ENCODE peak calls at places on chromosomes 7 and 10, in eight cellular contexts. One of them, this sample, is unnamed.

GRCh38 chr10:124990671-124991625 is 49.0 kb downstream of the ZRANB1 start:
- DNase-seq in colonic mucosa: no peak
- DNase-seq in tibial artery: no peak
- DNase-seq in uterus: no peak
- DNase-seq in cardiac fibroblast: no peak
- DNase-seq in heart left ventricle: no peak
- DNase-seq in thoracic aorta: no peak
- DNase-seq in pancreas: no peak
- DNase-seq in this sample: no peak

GRCh38 chr10:58638406-58638805 is 125.7 kb downstream of the BICC1 start:
- DNase-seq in colonic mucosa: no peak
- DNase-seq in pancreas: no peak
- DNase-seq in cardiac fibroblast: peak
- DNase-seq in heart left ventricle: no peak
- DNase-seq in tibial artery: no peak
- DNase-seq in uterus: no peak
- DNase-seq in thoracic aorta: no peak
- DNase-seq in this sample: no peak

GRCh38 chr10:14571866-14572507 is 202.7 kb downstream of the FAM107B start:
- DNase-seq in cardiac fibroblast: peak
- DNase-seq in pancreas: peak
- DNase-seq in colonic mucosa: peak
- DNase-seq in tibial artery: peak
- DNase-seq in heart left ventricle: no peak
- DNase-seq in uterus: no peak
- DNase-seq in thoracic aorta: peak
- DNase-seq in this sample: peak

GRCh38 chr7:124667754-124668153 is 97.8 kb downstream of the GPR37 start:
- DNase-seq in cardiac fibroblast: no peak
- DNase-seq in uterus: no peak
- DNase-seq in colonic mucosa: no peak
- DNase-seq in heart left ventricle: no peak
- DNase-seq in tibial artery: no peak
- DNase-seq in pancreas: no peak
- DNase-seq in thoracic aorta: no peak
- DNase-seq in this sample: no peak

GRCh38 chr10:111344804-111345203 is 268.0 kb downstream of the ADRA2A start:
- DNase-seq in thoracic aorta: no peak
- DNase-seq in pancreas: no peak
- DNase-seq in uterus: no peak
- DNase-seq in colonic mucosa: no peak
- DNase-seq in heart left ventricle: no peak
- DNase-seq in cardiac fibroblast: peak
- DNase-seq in tibial artery: no peak
- DNase-seq in this sample: no peak

GRCh38 chr7:139682136-139683013 is 95.4 kb downstream of the HIPK2 start:
- DNase-seq in uterus: no peak
- DNase-seq in tibial artery: no peak
- DNase-seq in heart left ventricle: no peak
- DNase-seq in cardiac fibroblast: peak
- DNase-seq in colonic mucosa: no peak
- DNase-seq in pancreas: no peak
- DNase-seq in thoracic aorta: no peak
- DNase-seq in this sample: no peak

GRCh38 chr10:91541481-91541880 is 91.4 kb downstream of the PPP1R3C start:
- DNase-seq in pancreas: no peak
- DNase-seq in thoracic aorta: no peak
- DNase-seq in tibial artery: no peak
- DNase-seq in uterus: no peak
- DNase-seq in colonic mucosa: no peak
- DNase-seq in cardiac fibroblast: peak
- DNase-seq in heart left ventricle: no peak
- DNase-seq in this sample: no peak

GRCh38 chr7:12244129-12244528 is 33.0 kb downstream of the TMEM106B start:
- DNase-seq in uterus: no peak
- DNase-seq in pancreas: peak
- DNase-seq in colonic mucosa: peak
- DNase-seq in heart left ventricle: no peak
- DNase-seq in tibial artery: no peak
- DNase-seq in cardiac fibroblast: peak
- DNase-seq in thoracic aorta: no peak
- DNase-seq in this sample: peak

GRCh38 chr10:62637249-62638061 is 167.1 kb upstream of the ADO start:
- DNase-seq in uterus: no peak
- DNase-seq in colonic mucosa: no peak
- DNase-seq in tibial artery: no peak
- DNase-seq in pancreas: no peak
- DNase-seq in heart left ventricle: no peak
- DNase-seq in cardiac fibroblast: peak
- DNase-seq in thoracic aorta: no peak
- DNase-seq in this sample: no peak

GRCh38 chr10:28915989-28916588 is 238.8 kb downstream of the BAMBI start:
- DNase-seq in uterus: no peak
- DNase-seq in colonic mucosa: no peak
- DNase-seq in pancreas: no peak
- DNase-seq in heart left ventricle: no peak
- DNase-seq in thoracic aorta: no peak
- DNase-seq in tibial artery: no peak
- DNase-seq in cardiac fibroblast: no peak
- DNase-seq in this sample: no peak

GRCh38 chr7:137992738-137993394 is 9.0 kb downstream of the CREB3L2 start:
- DNase-seq in heart left ventricle: peak
- DNase-seq in thoracic aorta: no peak
- DNase-seq in colonic mucosa: no peak
- DNase-seq in cardiac fibroblast: peak
- DNase-seq in tibial artery: peak
- DNase-seq in uterus: peak
- DNase-seq in pancreas: no peak
- DNase-seq in this sample: peak

GRCh38 chr7:99184468-99185225 is 23.3 kb downstream of the KPNA7 start:
- DNase-seq in colonic mucosa: no peak
- DNase-seq in pancreas: no peak
- DNase-seq in uterus: no peak
- DNase-seq in thoracic aorta: no peak
- DNase-seq in tibial artery: no peak
- DNase-seq in cardiac fibroblast: no peak
- DNase-seq in heart left ventricle: no peak
- DNase-seq in this sample: no peak

GRCh38 chr7:158706273-158706704 is 1.7 kb upstream of the NCAPG2 start:
- DNase-seq in colonic mucosa: no peak
- DNase-seq in heart left ventricle: no peak
- DNase-seq in thoracic aorta: no peak
- DNase-seq in uterus: no peak
- DNase-seq in tibial artery: no peak
- DNase-seq in cardiac fibroblast: no peak
- DNase-seq in pancreas: no peak
- DNase-seq in this sample: no peak
- TF ChIP-seq CTCF in colonic mucosa: no peak
- TF ChIP-seq CTCF in heart left ventricle: no peak
- TF ChIP-seq CTCF in thoracic aorta: no peak
- TF ChIP-seq CTCF in uterus: no peak
- TF ChIP-seq CTCF in tibial artery: no peak
- TF ChIP-seq CTCF in cardiac fibroblast: no peak
- TF ChIP-seq CTCF in pancreas: no peak
- TF ChIP-seq CTCF in this sample: no peak

DNA sequence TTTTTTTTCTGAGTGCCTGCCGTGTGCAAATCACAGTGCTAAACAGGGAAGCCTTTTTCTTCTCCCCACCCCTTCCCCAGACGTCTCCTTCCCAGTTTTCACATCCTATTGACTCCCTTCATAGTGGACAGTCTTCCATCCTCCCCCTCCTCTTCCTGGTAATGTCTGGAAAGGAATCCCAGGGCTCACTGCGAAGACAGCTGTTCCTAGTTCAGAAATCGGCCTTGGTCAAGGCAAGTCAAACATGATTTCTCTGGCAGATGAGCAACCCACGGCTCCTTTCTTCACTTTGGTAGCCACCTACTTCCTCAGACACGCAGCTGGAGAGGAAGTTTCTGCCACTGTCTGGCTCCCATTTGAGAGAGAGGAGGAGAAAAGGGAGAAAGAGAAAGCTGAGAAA is 4.8 kb upstream of the CELF2 start:
- DNase-seq in pancreas: no peak
- DNase-seq in heart left ventricle: peak
- DNase-seq in thoracic aorta: no peak
- DNase-seq in uterus: no peak
- DNase-seq in cardiac fibroblast: no peak
- DNase-seq in colonic mucosa: no peak
- DNase-seq in tibial artery: no peak
- DNase-seq in this sample: no peak
- H3K4me3 ChIP-seq in pancreas: no peak
- H3K4me3 ChIP-seq in heart left ventricle: no peak
- H3K4me3 ChIP-seq in thoracic aorta: no peak
- H3K4me3 ChIP-seq in uterus: no peak
- H3K4me3 ChIP-seq in cardiac fibroblast: no peak
- H3K4me3 ChIP-seq in colonic mucosa: no peak
- H3K4me3 ChIP-seq in tibial artery: no peak
- H3K4me3 ChIP-seq in this sample: no peak

GRCh38 chr7:155265144-155265543 is 32.5 kb upstream of the INSIG1 start:
- DNase-seq in thoracic aorta: no peak
- DNase-seq in uterus: no peak
- DNase-seq in heart left ventricle: no peak
- DNase-seq in tibial artery: no peak
- DNase-seq in cardiac fibroblast: no peak
- DNase-seq in pancreas: no peak
- DNase-seq in colonic mucosa: no peak
- DNase-seq in this sample: no peak

GRCh38 chr7:155265960-155266359 is 31.7 kb upstream of the INSIG1 start:
- DNase-seq in colonic mucosa: no peak
- DNase-seq in tibial artery: no peak
- DNase-seq in uterus: no peak
- DNase-seq in cardiac fibroblast: no peak
- DNase-seq in heart left ventricle: no peak
- DNase-seq in pancreas: no peak
- DNase-seq in thoracic aorta: no peak
- DNase-seq in this sample: no peak

GRCh38 chr7:155262010-155262409 is 35.7 kb upstream of the INSIG1 start:
- DNase-seq in colonic mucosa: no peak
- DNase-seq in heart left ventricle: no peak
- DNase-seq in pancreas: no peak
- DNase-seq in cardiac fibroblast: no peak
- DNase-seq in uterus: no peak
- DNase-seq in tibial artery: no peak
- DNase-seq in thoracic aorta: no peak
- DNase-seq in this sample: no peak

GRCh38 chr7:155263051-155263450 is 34.6 kb upstream of the INSIG1 start:
- DNase-seq in uterus: no peak
- DNase-seq in pancreas: no peak
- DNase-seq in cardiac fibroblast: no peak
- DNase-seq in thoracic aorta: no peak
- DNase-seq in colonic mucosa: no peak
- DNase-seq in heart left ventricle: no peak
- DNase-seq in tibial artery: no peak
- DNase-seq in this sample: no peak

GRCh38 chr7:155263522-155264197 is 34.0 kb upstream of the INSIG1 start:
- DNase-seq in thoracic aorta: no peak
- DNase-seq in uterus: no peak
- DNase-seq in cardiac fibroblast: no peak
- DNase-seq in colonic mucosa: no peak
- DNase-seq in tibial artery: no peak
- DNase-seq in heart left ventricle: no peak
- DNase-seq in pancreas: no peak
- DNase-seq in this sample: no peak
- TF ChIP-seq CTCF in thoracic aorta: no peak
- TF ChIP-seq CTCF in uterus: no peak
- TF ChIP-seq CTCF in cardiac fibroblast: no peak
- TF ChIP-seq CTCF in colonic mucosa: no peak
- TF ChIP-seq CTCF in tibial artery: no peak
- TF ChIP-seq CTCF in heart left ventricle: no peak
- TF ChIP-seq CTCF in pancreas: no peak
- TF ChIP-seq CTCF in this sample: no peak

GRCh38 chr7:84939442-84939841 is 247.4 kb downstream of the SEMA3D start:
- DNase-seq in uterus: no peak
- DNase-seq in colonic mucosa: no peak
- DNase-seq in thoracic aorta: no peak
- DNase-seq in cardiac fibroblast: no peak
- DNase-seq in pancreas: no peak
- DNase-seq in tibial artery: no peak
- DNase-seq in heart left ventricle: no peak
- DNase-seq in this sample: no peak
- H3K4me3 ChIP-seq in uterus: no peak
- H3K4me3 ChIP-seq in colonic mucosa: no peak
- H3K4me3 ChIP-seq in thoracic aorta: no peak
- H3K4me3 ChIP-seq in cardiac fibroblast: no peak
- H3K4me3 ChIP-seq in pancreas: no peak
- H3K4me3 ChIP-seq in tibial artery: no peak
- H3K4me3 ChIP-seq in heart left ventricle: no peak
- H3K4me3 ChIP-seq in this sample: peak

GRCh38 chr7:128251337-128251736 is 10.3 kb downstream of the LEP start:
- DNase-seq in colonic mucosa: no peak
- DNase-seq in pancreas: no peak
- DNase-seq in uterus: no peak
- DNase-seq in heart left ventricle: no peak
- DNase-seq in tibial artery: no peak
- DNase-seq in cardiac fibroblast: no peak
- DNase-seq in thoracic aorta: no peak
- DNase-seq in this sample: no peak
- TF ChIP-seq CTCF in colonic mucosa: no peak
- TF ChIP-seq CTCF in pancreas: no peak
- TF ChIP-seq CTCF in uterus: no peak
- TF ChIP-seq CTCF in heart left ventricle: no peak
- TF ChIP-seq CTCF in tibial artery: no peak
- TF ChIP-seq CTCF in cardiac fibroblast: no peak
- TF ChIP-seq CTCF in thoracic aorta: no peak
- TF ChIP-seq CTCF in this sample: no peak

This sample was measured in testis.